ENCODE peak calls at places on chromosome 11, in eight cellular contexts. Z is GM23248, J is stomach, F is adrenal gland, G is body of pancreas, P is right cardiac atrium, W is PC-9, M is brain microvascular endothelial cell. K is an unnamed sample.

GRCh38 chr11:128786507-128786906 is 80.6 kb downstream of the KCNJ1 start:
- DNase-seq in Z (no peak), J (no peak), F (no peak), G (no peak), P (no peak), W (no peak), M (no peak), K (no peak)

GRCh38 chr11:33402066-33402465 is 144.9 kb downstream of the HIPK3 start:
- DNase-seq in Z (no peak), J (no peak), F (no peak), G (no peak), P (no peak), W (no peak), M (no peak), K (peak; percentile 73)

GRCh38 chr11:134613646-134614045 is 201.6 kb upstream of the B3GAT1 start:
- DNase-seq in Z (no peak), J (no peak), F (no peak), G (no peak), P (no peak), W (no peak), M (no peak), K (no peak)

GRCh38 chr11:95544095-95544795 is 245.3 kb downstream of the FAM76B start:
- DNase-seq in Z (peak; percentile 88), J (no peak), F (no peak), G (no peak), P (no peak), W (no peak), M (peak; percentile 50), K (no peak)

GRCh38 chr11:73156114-73156513 is 14.0 kb upstream of the FCHSD2 start:
- DNase-seq in Z (no peak), J (no peak), F (no peak), G (no peak), P (no peak), W (no peak), M (no peak), K (peak; percentile 34)

GRCh38 chr11:121894581-121894980 is 221.4 kb downstream of the BLID start:
- DNase-seq in Z (peak; percentile 76), J (no peak), F (no peak), G (no peak), P (no peak), W (no peak), M (peak; percentile 59), K (peak; percentile 18)

GRCh38 chr11:33857924-33858323 is 34.0 kb downstream of the LMO2 start:
- DNase-seq in Z (peak; percentile 78), J (peak; percentile 77), F (peak; percentile 84), G (peak; percentile 68), P (peak; percentile 87), W (peak; percentile 46), M (peak; percentile 57), K (peak; percentile 82)

GRCh38 chr11:112004389-112004788 is 20.8 kb upstream of the DLAT start:
- DNase-seq in Z (peak; percentile 9), J (no peak), F (no peak), G (no peak), P (no peak), W (no peak), M (peak; percentile 4), K (no peak)

GRCh38 chr11:20715464-20715863 is 46.1 kb downstream of the NELL1 start:
- DNase-seq in Z (no peak), J (no peak), F (no peak), G (no peak), P (no peak), W (no peak), M (no peak), K (peak; percentile 53)

GRCh38 chr11:86743223-86744118 is 56.9 kb upstream of the PRSS23 start:
- DNase-seq in Z (peak; percentile 99), J (peak; percentile 42), F (peak; percentile 88), G (peak; percentile 67), P (peak; percentile 47), W (peak; percentile 100), M (peak; percentile 98), K (peak; percentile 85)

GRCh38 chr11:8329961-8330361 is 66.3 kb upstream of the LMO1 start:
- DNase-seq in Z (no peak), J (no peak), F (no peak), G (no peak), P (no peak), W (no peak), M (no peak), K (peak; percentile 52)

GRCh38 chr11:134252539-134253188 is 488 bp downstream of the THYN1 start:
- DNase-seq in Z (peak; percentile 84), J (no peak), F (peak; percentile 52), G (peak; percentile 26), P (peak; percentile 59), W (no peak), M (peak; percentile 44), K (no peak)

GRCh38 chr11:120566176-120566575 is 54.6 kb downstream of the GRIK4 start:
- DNase-seq in Z (peak; percentile 26), J (no peak), F (no peak), G (no peak), P (no peak), W (peak; percentile 76), M (peak; percentile 38), K (no peak)

GRCh38 chr11:125376117-125376516 is 119.9 kb downstream of the FEZ1 start:
- DNase-seq in Z (peak; percentile 50), J (peak; percentile 27), F (no peak), G (peak; percentile 73), P (peak; percentile 87), W (no peak), M (no peak), K (peak; percentile 79)

GRCh38 chr11:79864882-79865281 is 424.1 kb upstream of the TENM4 start:
- DNase-seq in Z (no peak), J (peak; percentile 60), F (no peak), G (no peak), P (no peak), W (no peak), M (peak; percentile 1), K (no peak)

GRCh38 chr11:118620529-118621070 is 13.2 kb downstream of the PHLDB1 start:
- DNase-seq in Z (no peak), J (no peak), F (no peak), G (no peak), P (peak; percentile 68), W (peak; percentile 86), M (no peak), K (no peak)
- H3K4me3 ChIP-seq in Z (peak overlapping the region; percentile 78), J (peak overlapping the region; percentile 56), F (no peak overlapping the region), G (no peak overlapping the region), P (no peak overlapping the region), W (peak overlapping the region; percentile 67), M (peak overlapping the region; percentile 76), K (peak overlapping the region; percentile 82)

GRCh38 chr11:13011366-13012036 is 2.4 kb downstream of the RASSF10 start:
- DNase-seq in Z (no peak), J (no peak), F (no peak), G (peak; percentile 24), P (no peak), W (no peak), M (no peak), K (no peak)
- H3K4me3 ChIP-seq in Z (no peak overlapping the region), J (peak overlapping the region; percentile 52), F (no peak overlapping the region), G (no peak overlapping the region), P (no peak overlapping the region), W (no peak overlapping the region), M (no peak overlapping the region), K (no peak overlapping the region)

GRCh38 chr11:6611092-6612007 is 666 bp downstream of the TAF10 start:
- DNase-seq in Z (peak; percentile 58), J (no peak), F (peak; percentile 66), G (peak; percentile 34), P (peak; percentile 80), W (no peak), M (no peak), K (no peak)

GRCh38 chr11:6609502-6610015 is 2.5 kb downstream of the TAF10 start:
- DNase-seq in Z (no peak), J (no peak), F (peak; percentile 24), G (no peak), P (no peak), W (no peak), M (no peak), K (no peak)

GRCh38 chr11:6612008-6612815 is at the start of gene TAF10:
- DNase-seq in Z (peak; percentile 98), J (peak; percentile 98), F (peak; percentile 97), G (peak; percentile 99), P (peak; percentile 100), W (peak; percentile 78), M (peak; percentile 95), K (peak; percentile 98)

GRCh38 chr11:6608726-6609501 is 3.1 kb downstream of the TAF10 start:
- DNase-seq in Z (no peak), J (no peak), F (peak; percentile 24), G (no peak), P (no peak), W (no peak), M (no peak), K (no peak)

DNA sequence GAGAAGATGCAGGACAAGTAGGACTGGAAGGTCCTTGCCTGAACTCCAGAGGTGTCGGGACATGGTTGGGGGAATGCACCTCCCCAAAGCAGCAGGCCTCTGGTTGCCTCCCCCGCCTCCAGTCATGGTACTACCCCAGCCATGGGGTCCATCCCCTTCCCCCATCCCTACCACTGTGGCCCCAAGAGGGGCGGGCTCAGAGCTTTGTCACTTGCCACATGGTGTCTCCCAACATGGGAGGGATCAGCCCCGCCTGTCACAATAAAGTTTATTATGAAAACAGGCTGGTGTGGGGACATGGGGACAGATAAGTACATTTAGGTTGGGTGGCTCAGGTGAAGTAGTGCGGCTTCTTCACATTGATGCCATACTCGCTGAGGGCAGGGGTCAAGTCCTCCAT is 1.4 kb downstream of the TAF10 start:
- DNase-seq in Z (no peak), J (no peak), F (peak; percentile 32), G (no peak), P (no peak), W (no peak), M (no peak), K (no peak)
- H3K4me3 ChIP-seq in Z (peak overlapping the region; percentile 74), J (peak overlapping the region; percentile 86), F (no peak overlapping the region), G (no peak overlapping the region), P (no peak overlapping the region), W (no peak overlapping the region), M (peak overlapping the region; percentile 74), K (peak overlapping the region; percentile 78)

GRCh38 chr11:69299572-69299971 is 5.6 kb downstream of the MYEOV start:
- DNase-seq in Z (no peak), J (no peak), F (no peak), G (no peak), P (peak; percentile 30), W (no peak), M (no peak), K (no peak)
- H3K4me3 ChIP-seq in Z (no peak overlapping the region), J (no peak overlapping the region), F (no peak overlapping the region), G (no peak overlapping the region), P (no peak overlapping the region), W (peak overlapping the region; percentile 97), M (no peak overlapping the region), K (no peak overlapping the region)

DNA sequence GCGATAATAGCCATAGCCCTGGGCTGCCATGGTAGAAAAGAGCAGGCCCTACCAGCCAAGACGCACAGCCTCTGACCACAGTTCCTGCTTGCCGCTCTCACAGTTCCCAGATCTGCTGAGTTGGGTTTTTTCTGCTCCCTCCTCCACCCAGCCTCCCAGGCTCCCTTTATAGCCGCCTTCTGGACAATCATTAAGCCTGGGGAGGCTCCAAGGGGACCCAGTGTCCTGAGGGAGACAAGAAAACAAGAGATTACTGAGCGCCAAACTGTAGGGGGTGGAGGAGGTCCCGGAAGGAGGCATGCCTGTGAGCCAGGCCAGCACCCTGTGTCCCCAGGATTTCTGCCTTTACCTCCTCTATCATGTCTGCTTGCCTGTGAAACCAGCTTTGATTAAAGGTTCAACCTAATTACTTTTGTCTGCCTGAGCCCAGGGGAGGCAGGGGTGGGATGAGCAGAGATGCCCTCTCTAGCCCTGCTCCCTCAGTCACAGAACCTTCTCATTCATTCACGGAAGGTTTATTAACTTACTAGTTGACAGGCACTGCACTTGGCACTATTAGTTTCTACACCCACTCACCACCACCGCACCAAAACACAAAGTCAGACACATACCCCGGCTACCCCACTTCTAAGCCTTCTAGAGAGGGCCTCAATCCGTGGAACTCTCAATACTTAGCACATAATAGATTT is 1.2 kb downstream of the SLC37A4 start:
- DNase-seq in Z (no peak), J (peak; percentile 78), F (no peak), G (peak; percentile 94), P (peak; percentile 64), W (peak; percentile 15), M (no peak), K (no peak)
- H3K4me3 ChIP-seq in Z (peak overlapping the region; percentile 90), J (peak overlapping the region; percentile 73), F (no peak overlapping the region), G (peak overlapping the region; percentile 84), P (no peak overlapping the region), W (peak overlapping the region; percentile 80), M (peak overlapping the region; percentile 88), K (peak overlapping the region; percentile 88)

K was measured in osteoblast.